ENCODE peak calls at places on chromosome 9, in five cellular contexts. U, J, G, K and B are unnamed samples.

GRCh38 chr9:86098793-86099694 is at the start of gene GOLM1:
- DNase-seq in U (peak; percentile 89), G (no peak), J (no peak), K (peak; percentile 63), B (no peak)

GRCh38 chr9:69175488-69175872 is 1.4 kb downstream of the TJP2 start:
- DNase-seq in G (no peak), U (peak; percentile 82), K (no peak), J (no peak), B (no peak)

GRCh38 chr9:113631093-113631765 is 167.7 kb downstream of the RGS3 start:
- DNase-seq in U (peak; percentile 28), J (no peak), G (no peak), K (no peak), B (no peak)

GRCh38 chr9:130426883-130427282 is 17.9 kb upstream of the ASS1 start:
- DNase-seq in J (no peak), G (no peak), U (peak; percentile 94), K (peak; percentile 48), B (no peak)

GRCh38 chr9:94554439-94555331 is at the start of gene PCAT7:
- DNase-seq in U (peak; percentile 46), G (peak; percentile 41), K (peak; percentile 88), J (no peak), B (no peak)

GRCh38 chr9:33690156-33690908 is 105.0 kb upstream of the PRSS3 start:
- DNase-seq in U (no peak), G (no peak), J (no peak), K (no peak), B (no peak)

GRCh38 chr9:112761912-112762651 is 11.5 kb downstream of the SNX30 start:
- DNase-seq in G (no peak), K (no peak), J (no peak), U (peak; percentile 78), B (no peak)

GRCh38 chr9:23821400-23822181 is 4.4 kb downstream of the ELAVL2 start:
- DNase-seq in G (no peak), J (no peak), U (peak; percentile 27), K (no peak), B (no peak)

GRCh38 chr9:131776473-131776872 is 36.6 kb upstream of the RAPGEF1 start:
- DNase-seq in U (peak; percentile 62), G (no peak), K (peak; percentile 31), J (no peak), B (no peak)

GRCh38 chr9:133585481-133586367 is 23.5 kb downstream of the FAM163B start:
- DNase-seq in G (no peak), U (no peak), K (no peak), J (no peak), B (no peak)

GRCh38 chr9:79028101-79028500 is 543.7 kb upstream of the TLE4 start:
- DNase-seq in G (no peak), U (peak; percentile 43), J (no peak), K (peak; percentile 20), B (no peak)

GRCh38 chr9:96020822-96021615 is 145.5 kb downstream of the ERCC6L2 start:
- DNase-seq in J (no peak), G (no peak), K (no peak), U (peak; percentile 55), B (no peak)

GRCh38 chr9:118009585-118009984 is 305.4 kb downstream of the TLR4 start:
- DNase-seq in U (no peak), G (no peak), J (no peak), K (no peak), B (no peak)

GRCh38 chr9:89890326-89890980 is 285.6 kb downstream of the GADD45G start:
- DNase-seq in G (no peak), K (no peak), U (no peak), J (no peak), B (no peak)

GRCh38 chr9:133118568-133118967 is 2.5 kb downstream of the RALGDS start:
- DNase-seq in K (no peak), J (no peak), G (no peak), U (no peak), B (no peak)

GRCh38 chr9:97809666-97810344 is 43.2 kb upstream of the FOXE1 start:
- DNase-seq in U (no peak), K (no peak), J (no peak), G (no peak), B (no peak)

GRCh38 chr9:116345817-116346216 is 192.2 kb downstream of the PAPPA start:
- DNase-seq in J (no peak), U (no peak), G (no peak), K (no peak), B (no peak)

GRCh38 chr9:2271426-2271825 is 256.3 kb downstream of the SMARCA2 start:
- DNase-seq in G (peak; percentile 23), K (peak; percentile 39), J (no peak), U (peak; percentile 26), B (no peak)

GRCh38 chr9:127783644-127784043 is 2.2 kb upstream of the CDK9 start:
- DNase-seq in J (no peak), U (no peak), K (no peak), G (no peak), B (no peak)
- H3K4me1 ChIP-seq in J (peaks cover 78% of the 10 kb centered on the region), U (peaks cover 6% of the 10 kb centered on the region), K (peaks cover 20% of the 10 kb centered on the region), G (peaks cover 9% of the 10 kb centered on the region), B (peaks cover 27% of the 10 kb centered on the region)

DNA sequence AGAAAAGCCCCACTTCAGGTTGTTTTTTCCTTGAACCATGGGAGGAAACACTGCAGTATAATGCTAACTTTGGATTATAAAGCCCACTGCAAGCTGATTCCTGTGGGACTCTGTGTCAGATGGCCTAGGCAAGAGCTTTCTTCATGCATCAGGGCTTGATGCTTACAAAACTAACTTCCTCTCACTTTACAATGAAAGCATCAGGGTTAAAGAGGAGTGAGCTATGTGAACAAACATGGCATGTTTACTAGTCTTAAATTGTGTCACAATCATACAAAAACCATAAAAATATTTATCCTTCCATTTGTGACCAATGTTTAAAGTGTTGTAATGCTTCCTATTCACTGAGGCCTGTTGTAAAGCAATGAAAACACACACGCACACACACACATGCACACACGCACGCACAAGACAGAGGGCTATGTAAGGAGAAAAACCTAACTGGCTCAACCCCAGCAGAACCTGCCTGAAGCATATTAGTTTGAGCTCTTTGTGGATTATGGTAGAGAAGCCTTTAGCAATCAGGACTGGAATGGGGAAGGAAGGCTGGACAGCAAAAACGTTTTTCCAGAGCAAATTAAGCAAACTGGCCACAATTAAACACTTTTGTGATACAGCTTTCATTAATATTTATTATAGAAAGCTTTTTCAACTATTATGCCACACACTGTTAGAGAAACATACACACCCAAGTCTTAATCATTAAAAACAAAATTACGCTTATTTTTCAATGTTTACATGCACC is 122.2 kb downstream of the AUH start:
- DNase-seq in U (no peak), G (no peak), K (no peak), J (no peak), B (no peak)
- H3K4me1 ChIP-seq in U (no peaks in the 10 kb centered on the region), G (no peaks in the 10 kb centered on the region), K (no peaks in the 10 kb centered on the region), J (no peaks in the 10 kb centered on the region), B (no peaks in the 10 kb centered on the region)

GRCh38 chr9:124262596-124263045 is 4.9 kb downstream of the NEK6 start:
- DNase-seq in K (no peak), G (no peak), U (no peak), J (no peak), B (no peak)
- H3K4me1 ChIP-seq in K (peaks cover 67% of the 10 kb centered on the region), G (peaks cover 24% of the 10 kb centered on the region), U (peaks cover 68% of the 10 kb centered on the region), J (no peaks in the 10 kb centered on the region), B (peaks cover 79% of the 10 kb centered on the region)

GRCh38 chr9:136707849-136708517 is 4.4 kb upstream of the DIPK1B start:
- DNase-seq in G (no peak), J (no peak), U (no peak), K (no peak), B (no peak)

GRCh38 chr9:136701665-136702048 is 10.7 kb upstream of the DIPK1B start:
- DNase-seq in J (no peak), U (no peak), G (no peak), K (no peak), B (no peak)

GRCh38 chr9:136707011-136707410 is 5.4 kb upstream of the DIPK1B start:
- DNase-seq in K (no peak), G (no peak), J (no peak), U (no peak), B (no peak)

GRCh38 chr9:136703231-136703870 is 9.0 kb upstream of the DIPK1B start:
- DNase-seq in J (no peak), K (no peak), U (no peak), G (no peak), B (no peak)

GRCh38 chr9:136705564-136705963 is 6.8 kb upstream of the DIPK1B start:
- DNase-seq in J (no peak), G (no peak), K (no peak), U (no peak), B (no peak)
- H3K4me1 ChIP-seq in J (peaks cover 7% of the 10 kb centered on the region), G (no peaks in the 10 kb centered on the region), K (peaks cover 2% of the 10 kb centered on the region), U (peaks cover 3% of the 10 kb centered on the region), B (no peaks in the 10 kb centered on the region)

GRCh38 chr9:124271660-124272059 is 13.9 kb downstream of the NEK6 start:
- DNase-seq in J (no peak), U (no peak), G (no peak), K (no peak), B (no peak)
- H3K4me1 ChIP-seq in J (no peaks in the 10 kb centered on the region), U (peaks cover 35% of the 10 kb centered on the region), G (peaks cover 44% of the 10 kb centered on the region), K (peaks cover 30% of the 10 kb centered on the region), B (peaks cover 58% of the 10 kb centered on the region)

GRCh38 chr9:92978345-92978875 is 31.1 kb downstream of the FGD3 start:
- DNase-seq in U (no peak), G (peak; percentile 6), K (no peak), J (no peak), B (no peak)
- H3K4me1 ChIP-seq in U (no peaks in the 10 kb centered on the region), G (no peaks in the 10 kb centered on the region), K (no peaks in the 10 kb centered on the region), J (peaks cover 69% of the 10 kb centered on the region), B (no peaks in the 10 kb centered on the region)

GRCh38 chr9:6955251-6955921 is 197.6 kb downstream of the KDM4C start:
- DNase-seq in K (no peak), G (no peak), J (no peak), U (peak; percentile 60), B (no peak)

GRCh38 chr9:6960777-6961176 is 203.0 kb downstream of the KDM4C start:
- DNase-seq in K (no peak), J (no peak), U (no peak), G (no peak), B (no peak)

GRCh38 chr9:6962164-6962563 is 204.4 kb downstream of the KDM4C start:
- DNase-seq in J (no peak), K (no peak), U (no peak), G (no peak), B (no peak)

GRCh38 chr9:6959275-6960000 is 201.7 kb downstream of the KDM4C start:
- DNase-seq in J (no peak), G (no peak), K (no peak), U (no peak), B (no peak)

DNA sequence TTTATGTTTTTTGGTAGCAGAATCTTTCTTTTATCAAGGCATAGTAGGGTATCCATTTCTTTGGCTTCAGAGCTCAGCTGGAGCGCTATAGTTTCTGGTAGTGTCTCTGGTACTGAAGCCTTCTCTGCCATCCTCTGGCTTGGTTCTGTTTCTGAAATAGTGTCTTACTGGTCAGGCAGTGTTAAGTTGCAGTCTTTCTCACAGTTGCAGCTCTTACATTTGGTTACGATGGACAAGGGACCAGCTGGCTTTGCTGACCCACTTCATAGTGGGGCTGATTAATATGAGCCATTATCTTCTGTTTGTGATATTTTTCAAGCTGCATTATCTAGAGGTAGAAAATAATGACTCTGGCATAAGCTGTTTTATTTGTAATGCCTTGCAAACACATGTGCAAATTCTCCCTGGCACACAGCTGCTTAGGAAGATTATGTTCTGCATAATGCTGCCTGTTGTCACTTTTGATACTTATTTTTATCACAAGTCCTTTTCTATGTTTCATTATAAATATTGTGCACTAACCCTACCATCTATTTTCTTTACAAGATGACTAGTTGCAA is 199.1 kb downstream of the KDM4C start:
- DNase-seq in K (no peak), G (no peak), J (no peak), U (no peak), B (no peak)
- H3K4me1 ChIP-seq in K (no peaks in the 10 kb centered on the region), G (no peaks in the 10 kb centered on the region), J (peaks cover 13% of the 10 kb centered on the region), U (peaks cover 11% of the 10 kb centered on the region), B (peaks cover 19% of the 10 kb centered on the region)

GRCh38 chr9:3475300-3476020 is 50.3 kb downstream of the RFX3 start:
- DNase-seq in U (no peak), G (no peak), K (no peak), J (no peak), B (no peak)
- H3K4me1 ChIP-seq in U (no peaks in the 10 kb centered on the region), G (no peaks in the 10 kb centered on the region), K (peaks cover 4% of the 10 kb centered on the region), J (peaks cover 9% of the 10 kb centered on the region), B (no peaks in the 10 kb centered on the region)